ENCODE peak calls at places on chromosome 1, in ten cellular contexts. One of them, this sample, is unnamed.
A peak's percentile ranks its signal among the peaks of the same experiment; 100 is the strongest.

GRCh38 chr1:218616681-218617080 is 271.5 kb downstream of the TGFB2 start:
- DNase-seq in activated CD4-positive, CD25-positive, alpha-beta regulatory T cell: no peak
- DNase-seq in ovary: no peak
- DNase-seq in tibial nerve: no peak
- DNase-seq in CD8-positive, alpha-beta T cell: no peak
- DNase-seq in left ventricle myocardium superior: no peak
- DNase-seq in Daoy: peak; percentile 12
- DNase-seq in AG08395: no peak
- DNase-seq in dermis blood vessel endothelial cell: peak; percentile 2
- DNase-seq in kidney epithelial cell: no peak
- DNase-seq in this sample: no peak

GRCh38 chr1:27656157-27656893 is 15.7 kb downstream of the IFI6 start:
- DNase-seq in activated CD4-positive, CD25-positive, alpha-beta regulatory T cell: no peak
- DNase-seq in ovary: no peak
- DNase-seq in tibial nerve: peak; percentile 55
- DNase-seq in CD8-positive, alpha-beta T cell: no peak
- DNase-seq in left ventricle myocardium superior: peak; percentile 75
- DNase-seq in Daoy: peak; percentile 85
- DNase-seq in AG08395: peak; percentile 88
- DNase-seq in dermis blood vessel endothelial cell: peak; percentile 49
- DNase-seq in kidney epithelial cell: no peak
- DNase-seq in this sample: no peak

GRCh38 chr1:36730599-36730998 is 247.9 kb upstream of the CSF3R start:
- DNase-seq in activated CD4-positive, CD25-positive, alpha-beta regulatory T cell: no peak
- DNase-seq in ovary: no peak
- DNase-seq in tibial nerve: no peak
- DNase-seq in CD8-positive, alpha-beta T cell: no peak
- DNase-seq in left ventricle myocardium superior: no peak
- DNase-seq in Daoy: no peak
- DNase-seq in AG08395: no peak
- DNase-seq in dermis blood vessel endothelial cell: no peak
- DNase-seq in kidney epithelial cell: no peak
- DNase-seq in this sample: no peak

GRCh38 chr1:53600001-53600400 is 139.0 kb downstream of the GLIS1 start:
- DNase-seq in activated CD4-positive, CD25-positive, alpha-beta regulatory T cell: no peak
- DNase-seq in ovary: no peak
- DNase-seq in tibial nerve: no peak
- DNase-seq in CD8-positive, alpha-beta T cell: no peak
- DNase-seq in left ventricle myocardium superior: no peak
- DNase-seq in Daoy: no peak
- DNase-seq in AG08395: no peak
- DNase-seq in dermis blood vessel endothelial cell: no peak
- DNase-seq in kidney epithelial cell: no peak
- DNase-seq in this sample: no peak

GRCh38 chr1:208557046-208557445 is 312.9 kb upstream of the PLXNA2 start:
- DNase-seq in activated CD4-positive, CD25-positive, alpha-beta regulatory T cell: no peak
- DNase-seq in ovary: no peak
- DNase-seq in tibial nerve: no peak
- DNase-seq in CD8-positive, alpha-beta T cell: no peak
- DNase-seq in left ventricle myocardium superior: no peak
- DNase-seq in Daoy: no peak
- DNase-seq in AG08395: no peak
- DNase-seq in dermis blood vessel endothelial cell: no peak
- DNase-seq in kidney epithelial cell: no peak
- DNase-seq in this sample: no peak

GRCh38 chr1:108732398-108732797 is 14.1 kb upstream of the STXBP3 start:
- DNase-seq in activated CD4-positive, CD25-positive, alpha-beta regulatory T cell: no peak
- DNase-seq in ovary: no peak
- DNase-seq in tibial nerve: no peak
- DNase-seq in CD8-positive, alpha-beta T cell: no peak
- DNase-seq in left ventricle myocardium superior: no peak
- DNase-seq in Daoy: no peak
- DNase-seq in AG08395: no peak
- DNase-seq in dermis blood vessel endothelial cell: no peak
- DNase-seq in kidney epithelial cell: no peak
- DNase-seq in this sample: no peak

GRCh38 chr1:23168079-23168461 is 586 bp downstream of the LUZP1 start:
- DNase-seq in activated CD4-positive, CD25-positive, alpha-beta regulatory T cell: no peak
- DNase-seq in ovary: peak; percentile 41
- DNase-seq in tibial nerve: no peak
- DNase-seq in CD8-positive, alpha-beta T cell: peak; percentile 27
- DNase-seq in left ventricle myocardium superior: peak; percentile 60
- DNase-seq in Daoy: peak; percentile 60
- DNase-seq in AG08395: no peak
- DNase-seq in dermis blood vessel endothelial cell: peak; percentile 61
- DNase-seq in kidney epithelial cell: no peak
- DNase-seq in this sample: no peak

GRCh38 chr1:154750681-154751665 is 119.1 kb downstream of the KCNN3 start:
- DNase-seq in activated CD4-positive, CD25-positive, alpha-beta regulatory T cell: no peak
- DNase-seq in ovary: peak; percentile 11
- DNase-seq in tibial nerve: no peak
- DNase-seq in CD8-positive, alpha-beta T cell: no peak
- DNase-seq in left ventricle myocardium superior: no peak
- DNase-seq in Daoy: no peak
- DNase-seq in AG08395: no peak
- DNase-seq in dermis blood vessel endothelial cell: no peak
- DNase-seq in kidney epithelial cell: no peak
- DNase-seq in this sample: no peak

GRCh38 chr1:114116086-114116485 is 37.6 kb downstream of the SYT6 start:
- DNase-seq in activated CD4-positive, CD25-positive, alpha-beta regulatory T cell: no peak
- DNase-seq in ovary: no peak
- DNase-seq in tibial nerve: no peak
- DNase-seq in CD8-positive, alpha-beta T cell: no peak
- DNase-seq in left ventricle myocardium superior: no peak
- DNase-seq in Daoy: no peak
- DNase-seq in AG08395: no peak
- DNase-seq in dermis blood vessel endothelial cell: no peak
- DNase-seq in kidney epithelial cell: no peak
- DNase-seq in this sample: no peak

GRCh38 chr1:151210830-151211229 is 12.5 kb downstream of the PIP5K1A start:
- DNase-seq in activated CD4-positive, CD25-positive, alpha-beta regulatory T cell: no peak
- DNase-seq in ovary: no peak
- DNase-seq in tibial nerve: no peak
- DNase-seq in CD8-positive, alpha-beta T cell: no peak
- DNase-seq in left ventricle myocardium superior: no peak
- DNase-seq in Daoy: no peak
- DNase-seq in AG08395: peak; percentile 48
- DNase-seq in dermis blood vessel endothelial cell: no peak
- DNase-seq in kidney epithelial cell: no peak
- DNase-seq in this sample: no peak

GRCh38 chr1:193476748-193477147 is 290.3 kb upstream of the B3GALT2 start:
- DNase-seq in activated CD4-positive, CD25-positive, alpha-beta regulatory T cell: no peak
- DNase-seq in ovary: no peak
- DNase-seq in tibial nerve: no peak
- DNase-seq in CD8-positive, alpha-beta T cell: no peak
- DNase-seq in left ventricle myocardium superior: no peak
- DNase-seq in Daoy: no peak
- DNase-seq in AG08395: no peak
- DNase-seq in dermis blood vessel endothelial cell: no peak
- DNase-seq in kidney epithelial cell: no peak
- DNase-seq in this sample: no peak

GRCh38 chr1:113913312-113913668 is 8.2 kb downstream of the DCLRE1B start:
- DNase-seq in activated CD4-positive, CD25-positive, alpha-beta regulatory T cell: no peak
- DNase-seq in ovary: no peak
- DNase-seq in tibial nerve: no peak
- DNase-seq in CD8-positive, alpha-beta T cell: no peak
- DNase-seq in left ventricle myocardium superior: no peak
- DNase-seq in Daoy: no peak
- DNase-seq in AG08395: no peak
- DNase-seq in dermis blood vessel endothelial cell: no peak
- DNase-seq in kidney epithelial cell: no peak
- DNase-seq in this sample: no peak

GRCh38 chr1:183783896-183784637 is 20.9 kb upstream of the RGL1 start:
- DNase-seq in activated CD4-positive, CD25-positive, alpha-beta regulatory T cell: no peak
- DNase-seq in ovary: peak; percentile 69
- DNase-seq in tibial nerve: peak; percentile 51
- DNase-seq in CD8-positive, alpha-beta T cell: no peak
- DNase-seq in left ventricle myocardium superior: peak; percentile 75
- DNase-seq in Daoy: peak; percentile 55
- DNase-seq in AG08395: no peak
- DNase-seq in dermis blood vessel endothelial cell: peak; percentile 84
- DNase-seq in kidney epithelial cell: no peak
- DNase-seq in this sample: no peak

GRCh38 chr1:202811296-202812175 is 782 bp downstream of the PCAT6 start:
- DNase-seq in activated CD4-positive, CD25-positive, alpha-beta regulatory T cell: no peak
- DNase-seq in ovary: peak; percentile 31
- DNase-seq in tibial nerve: no peak
- DNase-seq in CD8-positive, alpha-beta T cell: peak; percentile 47
- DNase-seq in left ventricle myocardium superior: peak; percentile 44
- DNase-seq in Daoy: no peak
- DNase-seq in AG08395: no peak
- DNase-seq in dermis blood vessel endothelial cell: peak; percentile 19
- DNase-seq in kidney epithelial cell: no peak
- DNase-seq in this sample: no peak

GRCh38 chr1:94552071-94552586 is 10.6 kb upstream of the F3 start:
- DNase-seq in activated CD4-positive, CD25-positive, alpha-beta regulatory T cell: no peak
- DNase-seq in ovary: peak; percentile 84
- DNase-seq in tibial nerve: no peak
- DNase-seq in CD8-positive, alpha-beta T cell: no peak
- DNase-seq in left ventricle myocardium superior: peak; percentile 47
- DNase-seq in Daoy: peak; percentile 43
- DNase-seq in AG08395: no peak
- DNase-seq in dermis blood vessel endothelial cell: peak; percentile 26
- DNase-seq in kidney epithelial cell: no peak
- DNase-seq in this sample: no peak

GRCh38 chr1:117512728-117513321 is 93.0 kb upstream of the TENT5C start:
- DNase-seq in activated CD4-positive, CD25-positive, alpha-beta regulatory T cell: no peak
- DNase-seq in ovary: no peak
- DNase-seq in tibial nerve: no peak
- DNase-seq in CD8-positive, alpha-beta T cell: no peak
- DNase-seq in left ventricle myocardium superior: no peak
- DNase-seq in Daoy: no peak
- DNase-seq in AG08395: peak; percentile 47
- DNase-seq in dermis blood vessel endothelial cell: peak; percentile 57
- DNase-seq in kidney epithelial cell: no peak
- DNase-seq in this sample: no peak

GRCh38 chr1:111570781-111571181 is 48.8 kb upstream of the RAP1A start:
- DNase-seq in activated CD4-positive, CD25-positive, alpha-beta regulatory T cell: no peak
- DNase-seq in ovary: no peak
- DNase-seq in tibial nerve: no peak
- DNase-seq in CD8-positive, alpha-beta T cell: peak; percentile 30
- DNase-seq in left ventricle myocardium superior: no peak
- DNase-seq in Daoy: peak; percentile 47
- DNase-seq in AG08395: no peak
- DNase-seq in dermis blood vessel endothelial cell: peak; percentile 27
- DNase-seq in kidney epithelial cell: no peak
- DNase-seq in this sample: peak; percentile 6

GRCh38 chr1:114861384-114861783 is 6.7 kb downstream of the SYCP1 start:
- DNase-seq in activated CD4-positive, CD25-positive, alpha-beta regulatory T cell: no peak
- DNase-seq in ovary: no peak
- DNase-seq in tibial nerve: no peak
- DNase-seq in CD8-positive, alpha-beta T cell: no peak
- DNase-seq in left ventricle myocardium superior: no peak
- DNase-seq in Daoy: no peak
- DNase-seq in AG08395: no peak
- DNase-seq in dermis blood vessel endothelial cell: no peak
- DNase-seq in kidney epithelial cell: no peak
- DNase-seq in this sample: no peak

GRCh38 chr1:46412853-46413595 is 18.9 kb downstream of the FAAH start:
- DNase-seq in activated CD4-positive, CD25-positive, alpha-beta regulatory T cell: no peak
- DNase-seq in ovary: no peak
- DNase-seq in tibial nerve: no peak
- DNase-seq in CD8-positive, alpha-beta T cell: no peak
- DNase-seq in left ventricle myocardium superior: no peak
- DNase-seq in Daoy: no peak
- DNase-seq in AG08395: no peak
- DNase-seq in dermis blood vessel endothelial cell: no peak
- DNase-seq in kidney epithelial cell: no peak
- DNase-seq in this sample: no peak

GRCh38 chr1:25473653-25474225 is 43.0 kb downstream of the MACO1 start:
- DNase-seq in activated CD4-positive, CD25-positive, alpha-beta regulatory T cell: no peak
- DNase-seq in ovary: no peak
- DNase-seq in tibial nerve: no peak
- DNase-seq in CD8-positive, alpha-beta T cell: no peak
- DNase-seq in left ventricle myocardium superior: no peak
- DNase-seq in Daoy: no peak
- DNase-seq in AG08395: no peak
- DNase-seq in dermis blood vessel endothelial cell: no peak
- DNase-seq in kidney epithelial cell: no peak
- DNase-seq in this sample: no peak

GRCh38 chr1:54334996-54335395 is 71.2 kb downstream of the SSBP3 start:
- DNase-seq in activated CD4-positive, CD25-positive, alpha-beta regulatory T cell: no peak
- DNase-seq in ovary: no peak
- DNase-seq in tibial nerve: no peak
- DNase-seq in CD8-positive, alpha-beta T cell: no peak
- DNase-seq in left ventricle myocardium superior: no peak
- DNase-seq in Daoy: no peak
- DNase-seq in AG08395: peak; percentile 52
- DNase-seq in dermis blood vessel endothelial cell: no peak
- DNase-seq in kidney epithelial cell: no peak
- DNase-seq in this sample: no peak

GRCh38 chr1:94621802-94622201 is 80.2 kb upstream of the F3 start:
- DNase-seq in activated CD4-positive, CD25-positive, alpha-beta regulatory T cell: no peak
- DNase-seq in ovary: no peak
- DNase-seq in tibial nerve: no peak
- DNase-seq in CD8-positive, alpha-beta T cell: no peak
- DNase-seq in left ventricle myocardium superior: no peak
- DNase-seq in Daoy: no peak
- DNase-seq in AG08395: no peak
- DNase-seq in dermis blood vessel endothelial cell: no peak
- DNase-seq in kidney epithelial cell: no peak
- DNase-seq in this sample: no peak

GRCh38 chr1:93846929-93847810 is 31.8 kb downstream of the DNTTIP2 start:
- DNase-seq in activated CD4-positive, CD25-positive, alpha-beta regulatory T cell: peak; percentile 84
- DNase-seq in ovary: peak; percentile 92
- DNase-seq in tibial nerve: peak; percentile 85
- DNase-seq in CD8-positive, alpha-beta T cell: peak; percentile 90
- DNase-seq in left ventricle myocardium superior: peak; percentile 89
- DNase-seq in Daoy: peak; percentile 96
- DNase-seq in AG08395: peak; percentile 76
- DNase-seq in dermis blood vessel endothelial cell: peak; percentile 94
- DNase-seq in kidney epithelial cell: no peak
- DNase-seq in this sample: peak; percentile 95

GRCh38 chr1:198162091-198162767 is 5.4 kb downstream of the NEK7 start:
- DNase-seq in activated CD4-positive, CD25-positive, alpha-beta regulatory T cell: no peak
- DNase-seq in ovary: no peak
- DNase-seq in tibial nerve: no peak
- DNase-seq in CD8-positive, alpha-beta T cell: no peak
- DNase-seq in left ventricle myocardium superior: peak; percentile 23
- DNase-seq in Daoy: no peak
- DNase-seq in AG08395: no peak
- DNase-seq in dermis blood vessel endothelial cell: no peak
- DNase-seq in kidney epithelial cell: no peak
- DNase-seq in this sample: no peak

GRCh38 chr1:226586116-226586515 is 37.6 kb downstream of the STUM start:
- DNase-seq in activated CD4-positive, CD25-positive, alpha-beta regulatory T cell: no peak
- DNase-seq in ovary: no peak
- DNase-seq in tibial nerve: no peak
- DNase-seq in CD8-positive, alpha-beta T cell: no peak
- DNase-seq in left ventricle myocardium superior: no peak
- DNase-seq in Daoy: no peak
- DNase-seq in AG08395: no peak
- DNase-seq in dermis blood vessel endothelial cell: no peak
- DNase-seq in kidney epithelial cell: no peak
- DNase-seq in this sample: no peak

GRCh38 chr1:13766906-13767564 is 67.0 kb downstream of the PRDM2 start:
- DNase-seq in activated CD4-positive, CD25-positive, alpha-beta regulatory T cell: no peak
- DNase-seq in ovary: no peak
- DNase-seq in tibial nerve: no peak
- DNase-seq in CD8-positive, alpha-beta T cell: no peak
- DNase-seq in left ventricle myocardium superior: no peak
- DNase-seq in Daoy: no peak
- DNase-seq in AG08395: peak; percentile 87
- DNase-seq in dermis blood vessel endothelial cell: peak; percentile 35
- DNase-seq in kidney epithelial cell: no peak
- DNase-seq in this sample: no peak

GRCh38 chr1:67571406-67571805 is 113.6 kb upstream of the GADD45A start:
- DNase-seq in activated CD4-positive, CD25-positive, alpha-beta regulatory T cell: no peak
- DNase-seq in ovary: no peak
- DNase-seq in tibial nerve: no peak
- DNase-seq in CD8-positive, alpha-beta T cell: no peak
- DNase-seq in left ventricle myocardium superior: no peak
- DNase-seq in Daoy: no peak
- DNase-seq in AG08395: no peak
- DNase-seq in dermis blood vessel endothelial cell: no peak
- DNase-seq in kidney epithelial cell: no peak
- DNase-seq in this sample: no peak

GRCh38 chr1:179329862-179330261 is 35.9 kb upstream of the AXDND1 start:
- DNase-seq in activated CD4-positive, CD25-positive, alpha-beta regulatory T cell: no peak
- DNase-seq in ovary: no peak
- DNase-seq in tibial nerve: no peak
- DNase-seq in CD8-positive, alpha-beta T cell: no peak
- DNase-seq in left ventricle myocardium superior: no peak
- DNase-seq in Daoy: no peak
- DNase-seq in AG08395: no peak
- DNase-seq in dermis blood vessel endothelial cell: no peak
- DNase-seq in kidney epithelial cell: no peak
- DNase-seq in this sample: no peak